ENCODE peak calls at places on chromosomes 11 and 22, in seven cellular contexts. C, V, K, L, M, T and U are unnamed samples.

GRCh38 chr11:117300301-117300700 is 9.2 kb downstream of the BACE1-AS start:
- DNase-seq in C (no peak), L (no peak), T (no peak), K (no peak), V (no peak), M (no peak), U (no peak)

GRCh38 chr11:105968021-105968697 is 53.9 kb downstream of the MSANTD4 start:
- DNase-seq in K (no peak), V (no peak), C (no peak), L (no peak), T (no peak), M (peak; percentile 35), U (peak; percentile 22)

GRCh38 chr11:15236514-15236913 is 121.8 kb downstream of the INSC start:
- DNase-seq in K (no peak), C (no peak), L (no peak), V (no peak), M (no peak), T (no peak), U (no peak)

GRCh38 chr11:11075515-11076171 is 217.8 kb upstream of the ZBED5 start:
- DNase-seq in T (no peak), M (no peak), V (no peak), K (no peak), C (no peak), L (no peak), U (no peak)

GRCh38 chr11:16013649-16014275 is 342.6 kb downstream of the SOX6 start:
- DNase-seq in L (no peak), C (no peak), M (no peak), T (no peak), V (no peak), K (no peak), U (no peak)

GRCh38 chr11:110488446-110488845 is 58.7 kb downstream of the FDX1 start:
- DNase-seq in V (no peak), C (no peak), M (no peak), T (no peak), K (no peak), L (no peak), U (no peak)

GRCh38 chr22:26362471-26362870 is 66.6 kb upstream of the ASPHD2 start:
- DNase-seq in L (no peak), T (no peak), C (no peak), M (peak; percentile 22), K (no peak), V (no peak), U (no peak)

GRCh38 chr11:125166347-125166841 is 1.8 kb downstream of the PKNOX2 start:
- DNase-seq in T (no peak), C (no peak), K (no peak), L (no peak), V (no peak), M (no peak), U (no peak)

GRCh38 chr22:30433773-30434172 is 8.2 kb downstream of the MTFP1 start:
- DNase-seq in V (no peak), T (no peak), L (no peak), M (no peak), K (no peak), C (no peak), U (no peak)

GRCh38 chr11:13465909-13466371 is 2.9 kb upstream of the BTBD10 start:
- DNase-seq in K (peak; percentile 70), M (peak; percentile 58), V (no peak), L (peak; percentile 14), C (no peak), T (no peak), U (peak; percentile 51)

GRCh38 chr11:107859459-107860239 is 1.1 kb upstream of the SLC35F2 start:
- DNase-seq in T (peak; percentile 50), L (peak; percentile 44), K (peak; percentile 37), C (peak; percentile 13), M (peak; percentile 16), V (peak; percentile 50), U (peak; percentile 30)

GRCh38 chr11:84720706-84721402 is 906.3 kb downstream of the DLG2 start:
- DNase-seq in V (no peak), K (no peak), M (no peak), T (no peak), C (no peak), L (no peak), U (no peak)

GRCh38 chr22:48895831-48896765 is 931.6 kb downstream of the BRD1 start:
- DNase-seq in T (no peak), C (no peak), L (no peak), M (no peak), V (peak; percentile 19), K (no peak), U (no peak)

GRCh38 chr11:35725880-35726279 is 63.3 kb downstream of the TRIM44 start:
- DNase-seq in L (peak; percentile 41), T (no peak), M (peak; percentile 85), V (no peak), K (peak; percentile 26), C (no peak), U (peak; percentile 62)

GRCh38 chr11:64572143-64572542 is 18.9 kb upstream of the SLC22A12 start:
- DNase-seq in L (no peak), M (no peak), K (no peak), T (no peak), C (no peak), V (no peak), U (no peak)